ENCODE peak calls at places on chromosomes 3 and 15, in six cellular contexts. One of them, this sample, is unnamed.

GRCh38 chr15:67685008-67685599 is 140.2 kb upstream of the SKOR1 start:
- DNase-seq in HepG2: peak
- DNase-seq in MCF 10A: peak
- DNase-seq in endodermal cell: no peak
- DNase-seq in colonic mucosa: no peak
- DNase-seq in CD8-positive, alpha-beta T cell: no peak
- DNase-seq in this sample: no peak

GRCh38 chr3:112653209-112653871 is 12.4 kb upstream of the CCDC80 start:
- DNase-seq in colonic mucosa: no peak
- DNase-seq in HepG2: no peak
- DNase-seq in MCF 10A: peak
- DNase-seq in CD8-positive, alpha-beta T cell: no peak
- DNase-seq in endodermal cell: no peak
- DNase-seq in this sample: no peak

GRCh38 chr3:12577379-12577778 is 20.5 kb downstream of the MKRN2 start:
- DNase-seq in colonic mucosa: no peak
- DNase-seq in CD8-positive, alpha-beta T cell: no peak
- DNase-seq in endodermal cell: no peak
- DNase-seq in MCF 10A: no peak
- DNase-seq in HepG2: no peak
- DNase-seq in this sample: no peak

GRCh38 chr3:54792584-54792983 is 135.3 kb downstream of the LRTM1 start:
- DNase-seq in CD8-positive, alpha-beta T cell: no peak
- DNase-seq in endodermal cell: no peak
- DNase-seq in HepG2: no peak
- DNase-seq in colonic mucosa: peak
- DNase-seq in MCF 10A: no peak
- DNase-seq in this sample: no peak

GRCh38 chr15:45429974-45430792 is 51.8 kb upstream of the GATM start:
- DNase-seq in MCF 10A: peak
- DNase-seq in endodermal cell: peak
- DNase-seq in colonic mucosa: peak
- DNase-seq in HepG2: peak
- DNase-seq in CD8-positive, alpha-beta T cell: peak
- DNase-seq in this sample: peak

GRCh38 chr3:97278506-97278905 is 464.1 kb downstream of the EPHA6 start:
- DNase-seq in endodermal cell: no peak
- DNase-seq in HepG2: peak
- DNase-seq in colonic mucosa: no peak
- DNase-seq in CD8-positive, alpha-beta T cell: no peak
- DNase-seq in MCF 10A: no peak
- DNase-seq in this sample: no peak

GRCh38 chr15:93913310-93913709 is 318.1 kb upstream of the MCTP2 start:
- DNase-seq in HepG2: no peak
- DNase-seq in colonic mucosa: no peak
- DNase-seq in MCF 10A: no peak
- DNase-seq in endodermal cell: no peak
- DNase-seq in CD8-positive, alpha-beta T cell: no peak
- DNase-seq in this sample: no peak

GRCh38 chr3:194967126-194968117 is 281.7 kb downstream of the FAM43A start:
- DNase-seq in endodermal cell: no peak
- DNase-seq in colonic mucosa: peak
- DNase-seq in MCF 10A: no peak
- DNase-seq in CD8-positive, alpha-beta T cell: peak
- DNase-seq in HepG2: no peak
- DNase-seq in this sample: no peak

GRCh38 chr3:133887951-133888703 is 7.6 kb downstream of the RAB6B start:
- DNase-seq in endodermal cell: peak
- DNase-seq in CD8-positive, alpha-beta T cell: no peak
- DNase-seq in HepG2: no peak
- DNase-seq in colonic mucosa: peak
- DNase-seq in MCF 10A: no peak
- DNase-seq in this sample: no peak

GRCh38 chr3:14533457-14533958 is 6.6 kb downstream of the GRIP2 start:
- DNase-seq in endodermal cell: no peak
- DNase-seq in HepG2: no peak
- DNase-seq in MCF 10A: no peak
- DNase-seq in colonic mucosa: no peak
- DNase-seq in CD8-positive, alpha-beta T cell: no peak
- DNase-seq in this sample: no peak

GRCh38 chr15:92079047-92079446 is 225.5 kb downstream of the SLCO3A1 start:
- DNase-seq in colonic mucosa: no peak
- DNase-seq in MCF 10A: no peak
- DNase-seq in CD8-positive, alpha-beta T cell: no peak
- DNase-seq in HepG2: peak
- DNase-seq in endodermal cell: peak
- DNase-seq in this sample: no peak

GRCh38 chr3:69385723-69386483 is at the start of gene FRMD4B:
- DNase-seq in CD8-positive, alpha-beta T cell: no peak
- DNase-seq in HepG2: peak
- DNase-seq in MCF 10A: peak
- DNase-seq in endodermal cell: peak
- DNase-seq in colonic mucosa: peak
- DNase-seq in this sample: peak
- TF ChIP-seq CTCF in CD8-positive, alpha-beta T cell: no peak
- TF ChIP-seq CTCF in HepG2: peak
- TF ChIP-seq CTCF in MCF 10A: peak
- TF ChIP-seq CTCF in endodermal cell: peak
- TF ChIP-seq CTCF in colonic mucosa: no peak
- TF ChIP-seq CTCF in this sample: peak

GRCh38 chr15:89171136-89172072 is 50.0 kb downstream of the RLBP1 start:
- DNase-seq in endodermal cell: peak
- DNase-seq in HepG2: peak
- DNase-seq in MCF 10A: peak
- DNase-seq in CD8-positive, alpha-beta T cell: no peak
- DNase-seq in colonic mucosa: peak
- DNase-seq in this sample: peak
- TF ChIP-seq CTCF in endodermal cell: peak
- TF ChIP-seq CTCF in HepG2: peak
- TF ChIP-seq CTCF in MCF 10A: peak
- TF ChIP-seq CTCF in CD8-positive, alpha-beta T cell: peak
- TF ChIP-seq CTCF in colonic mucosa: peak
- TF ChIP-seq CTCF in this sample: peak

GRCh38 chr3:142210608-142211007 is 14.8 kb downstream of the GK5 start:
- DNase-seq in endodermal cell: no peak
- DNase-seq in HepG2: no peak
- DNase-seq in CD8-positive, alpha-beta T cell: no peak
- DNase-seq in MCF 10A: no peak
- DNase-seq in colonic mucosa: no peak
- DNase-seq in this sample: no peak
- TF ChIP-seq CTCF in endodermal cell: no peak
- TF ChIP-seq CTCF in HepG2: no peak
- TF ChIP-seq CTCF in CD8-positive, alpha-beta T cell: no peak
- TF ChIP-seq CTCF in MCF 10A: peak
- TF ChIP-seq CTCF in colonic mucosa: no peak
- TF ChIP-seq CTCF in this sample: no peak

GRCh38 chr3:83426311-83426710 is 1532.5 kb upstream of the CADM2 start:
- DNase-seq in MCF 10A: no peak
- DNase-seq in endodermal cell: no peak
- DNase-seq in colonic mucosa: no peak
- DNase-seq in HepG2: peak
- DNase-seq in CD8-positive, alpha-beta T cell: no peak
- DNase-seq in this sample: no peak
- TF ChIP-seq CTCF in MCF 10A: no peak
- TF ChIP-seq CTCF in endodermal cell: no peak
- TF ChIP-seq CTCF in colonic mucosa: no peak
- TF ChIP-seq CTCF in HepG2: no peak
- TF ChIP-seq CTCF in CD8-positive, alpha-beta T cell: no peak
- TF ChIP-seq CTCF in this sample: no peak

GRCh38 chr3:165254812-165255211 is 58.6 kb upstream of the SLITRK3 start:
- DNase-seq in endodermal cell: no peak
- DNase-seq in colonic mucosa: no peak
- DNase-seq in HepG2: peak
- DNase-seq in MCF 10A: peak
- DNase-seq in CD8-positive, alpha-beta T cell: no peak
- DNase-seq in this sample: no peak
- TF ChIP-seq CTCF in endodermal cell: peak
- TF ChIP-seq CTCF in colonic mucosa: no peak
- TF ChIP-seq CTCF in HepG2: peak
- TF ChIP-seq CTCF in MCF 10A: peak
- TF ChIP-seq CTCF in CD8-positive, alpha-beta T cell: no peak
- TF ChIP-seq CTCF in this sample: no peak

GRCh38 chr3:170356596-170357175 is 829 bp upstream of the SKIL start:
- DNase-seq in endodermal cell: peak
- DNase-seq in colonic mucosa: peak
- DNase-seq in CD8-positive, alpha-beta T cell: peak
- DNase-seq in MCF 10A: peak
- DNase-seq in HepG2: peak
- DNase-seq in this sample: no peak

GRCh38 chr3:170355738-170356595 is 1.5 kb upstream of the SKIL start:
- DNase-seq in HepG2: no peak
- DNase-seq in colonic mucosa: peak
- DNase-seq in MCF 10A: no peak
- DNase-seq in CD8-positive, alpha-beta T cell: no peak
- DNase-seq in endodermal cell: peak
- DNase-seq in this sample: no peak

GRCh38 chr3:170359178-170359704 is 1.7 kb downstream of the SKIL start:
- DNase-seq in endodermal cell: no peak
- DNase-seq in CD8-positive, alpha-beta T cell: no peak
- DNase-seq in HepG2: no peak
- DNase-seq in MCF 10A: no peak
- DNase-seq in colonic mucosa: no peak
- DNase-seq in this sample: no peak

GRCh38 chr3:170357920-170358854 is 672 bp downstream of the SKIL start:
- DNase-seq in CD8-positive, alpha-beta T cell: peak
- DNase-seq in HepG2: peak
- DNase-seq in endodermal cell: peak
- DNase-seq in MCF 10A: peak
- DNase-seq in colonic mucosa: peak
- DNase-seq in this sample: peak

GRCh38 chr3:170357176-170357919 is at the start of gene SKIL:
- DNase-seq in endodermal cell: peak
- DNase-seq in MCF 10A: peak
- DNase-seq in colonic mucosa: peak
- DNase-seq in CD8-positive, alpha-beta T cell: peak
- DNase-seq in HepG2: peak
- DNase-seq in this sample: peak
- TF ChIP-seq CTCF in endodermal cell: peak
- TF ChIP-seq CTCF in MCF 10A: peak
- TF ChIP-seq CTCF in colonic mucosa: no peak
- TF ChIP-seq CTCF in CD8-positive, alpha-beta T cell: no peak
- TF ChIP-seq CTCF in HepG2: peak
- TF ChIP-seq CTCF in this sample: no peak

GRCh38 chr3:125054436-125055164 is 1.2 kb downstream of the HEG1 start:
- DNase-seq in CD8-positive, alpha-beta T cell: no peak
- DNase-seq in HepG2: peak
- DNase-seq in colonic mucosa: peak
- DNase-seq in endodermal cell: peak
- DNase-seq in MCF 10A: peak
- DNase-seq in this sample: peak

GRCh38 chr3:125057186-125057850 is 1.5 kb upstream of the HEG1 start:
- DNase-seq in endodermal cell: peak
- DNase-seq in colonic mucosa: no peak
- DNase-seq in HepG2: no peak
- DNase-seq in CD8-positive, alpha-beta T cell: no peak
- DNase-seq in MCF 10A: peak
- DNase-seq in this sample: no peak

GRCh38 chr3:125053304-125053699 is 2.5 kb downstream of the HEG1 start:
- DNase-seq in HepG2: no peak
- DNase-seq in colonic mucosa: no peak
- DNase-seq in endodermal cell: no peak
- DNase-seq in MCF 10A: no peak
- DNase-seq in CD8-positive, alpha-beta T cell: no peak
- DNase-seq in this sample: no peak

GRCh38 chr3:125055913-125056705 is at the start of gene HEG1:
- DNase-seq in MCF 10A: peak
- DNase-seq in CD8-positive, alpha-beta T cell: peak
- DNase-seq in HepG2: peak
- DNase-seq in endodermal cell: peak
- DNase-seq in colonic mucosa: peak
- DNase-seq in this sample: peak

DNA sequence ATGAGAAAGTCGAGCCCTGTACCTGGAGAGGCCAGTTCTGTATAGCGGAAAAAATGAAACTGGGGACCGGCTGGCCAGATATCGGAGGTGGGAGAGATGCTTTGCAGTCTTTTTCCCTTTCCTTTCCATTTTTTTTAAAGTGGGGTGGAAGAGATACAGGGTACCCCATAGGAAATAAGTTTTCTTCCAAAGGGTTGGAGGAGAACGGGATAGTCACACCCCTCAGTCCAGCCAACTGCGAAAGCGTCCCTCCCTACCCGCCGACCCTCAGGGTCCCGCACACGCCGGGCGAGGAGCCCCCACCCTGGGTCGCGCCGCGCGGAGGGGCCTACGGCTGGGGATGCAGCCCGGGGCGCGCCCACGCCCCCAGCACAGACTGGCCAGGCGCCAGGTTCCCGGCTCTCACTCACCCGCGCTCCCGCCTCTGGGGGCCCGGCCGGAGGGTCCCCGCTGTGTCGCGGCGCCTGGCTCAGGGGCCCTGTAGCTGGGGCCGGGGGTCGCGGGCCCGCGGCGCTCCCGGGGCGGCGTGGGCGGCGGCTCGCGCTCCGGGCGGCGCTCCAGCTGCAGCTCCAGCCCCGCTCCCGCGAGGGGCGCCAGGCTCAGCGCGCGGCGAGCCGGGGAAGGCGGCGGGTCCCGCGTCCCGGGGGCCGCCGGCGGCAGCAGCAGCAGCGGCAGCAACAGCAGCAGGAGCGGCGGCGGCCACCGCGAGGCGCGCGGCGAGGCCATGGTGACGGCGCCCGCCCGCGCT is 458 bp downstream of the HEG1 start:
- DNase-seq in colonic mucosa: no peak
- DNase-seq in MCF 10A: no peak
- DNase-seq in CD8-positive, alpha-beta T cell: peak
- DNase-seq in HepG2: no peak
- DNase-seq in endodermal cell: peak
- DNase-seq in this sample: no peak
- TF ChIP-seq CTCF in colonic mucosa: no peak
- TF ChIP-seq CTCF in MCF 10A: no peak
- TF ChIP-seq CTCF in CD8-positive, alpha-beta T cell: no peak
- TF ChIP-seq CTCF in HepG2: no peak
- TF ChIP-seq CTCF in endodermal cell: no peak
- TF ChIP-seq CTCF in this sample: no peak

DNA sequence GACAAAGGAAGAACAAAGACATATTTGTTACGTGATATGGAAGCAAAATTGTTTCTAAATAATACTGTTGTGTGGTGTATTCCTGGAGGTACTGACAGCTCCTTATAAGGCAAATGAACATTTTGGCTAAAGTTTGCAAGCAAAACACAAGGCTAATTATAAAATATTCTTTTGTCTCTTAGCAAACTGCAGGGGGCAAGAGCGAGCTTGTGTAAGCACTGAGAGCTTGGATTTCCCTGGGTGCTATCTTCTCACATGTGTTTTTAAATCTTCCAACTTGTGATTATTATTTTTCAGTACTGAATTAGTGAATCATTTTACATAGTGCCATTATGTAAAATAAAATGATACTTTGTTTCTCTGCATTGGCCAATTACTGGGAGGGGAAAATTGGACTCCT is 611.4 kb downstream of the AGBL1 start:
- DNase-seq in colonic mucosa: no peak
- DNase-seq in CD8-positive, alpha-beta T cell: no peak
- DNase-seq in endodermal cell: no peak
- DNase-seq in HepG2: no peak
- DNase-seq in MCF 10A: no peak
- DNase-seq in this sample: no peak
- TF ChIP-seq CTCF in colonic mucosa: no peak
- TF ChIP-seq CTCF in CD8-positive, alpha-beta T cell: no peak
- TF ChIP-seq CTCF in endodermal cell: peak
- TF ChIP-seq CTCF in HepG2: no peak
- TF ChIP-seq CTCF in MCF 10A: no peak
- TF ChIP-seq CTCF in this sample: no peak